ENCODE peak calls at places on chromosomes 7 and 10, in four cellular contexts. One of them, this sample, is unnamed.
A peak's percentile ranks its signal among the peaks of the same experiment; 100 is the strongest.

GRCh38 chr10:100688201-100688600 is 57.2 kb upstream of the PAX2 start:
- DNase-seq in A549: no peak
- DNase-seq in cardiac muscle cell: no peak
- DNase-seq in SJSA1: no peak
- DNase-seq in this sample: no peak

GRCh38 chr10:49649936-49650723 is 29.3 kb upstream of the C10orf53 start:
- DNase-seq in A549: no peak
- DNase-seq in cardiac muscle cell: no peak
- DNase-seq in SJSA1: peak; percentile 21
- DNase-seq in this sample: no peak

GRCh38 chr10:60434418-60435046 is 44.9 kb upstream of the ANK3 start:
- DNase-seq in A549: peak; percentile 67
- DNase-seq in cardiac muscle cell: peak; percentile 82
- DNase-seq in SJSA1: no peak
- DNase-seq in this sample: no peak

GRCh38 chr10:48533951-48534720 is 70.7 kb downstream of the ARHGAP22 start:
- DNase-seq in A549: no peak
- DNase-seq in cardiac muscle cell: peak; percentile 47
- DNase-seq in SJSA1: no peak
- DNase-seq in this sample: no peak

GRCh38 chr7:43362652-43363428 is 220.1 kb upstream of the STK17A start:
- DNase-seq in A549: peak; percentile 12
- DNase-seq in cardiac muscle cell: peak; percentile 49
- DNase-seq in SJSA1: no peak
- DNase-seq in this sample: peak; percentile 55

GRCh38 chr7:152617056-152617455 is 58.9 kb downstream of the XRCC2 start:
- DNase-seq in A549: no peak
- DNase-seq in cardiac muscle cell: peak; percentile 14
- DNase-seq in SJSA1: no peak
- DNase-seq in this sample: no peak

GRCh38 chr10:51709324-51709972 is 10.1 kb upstream of the CSTF2T start:
- DNase-seq in A549: no peak
- DNase-seq in cardiac muscle cell: no peak
- DNase-seq in SJSA1: no peak
- DNase-seq in this sample: no peak

GRCh38 chr7:43248961-43249807 is 136.7 kb downstream of the HECW1 start:
- DNase-seq in A549: peak; percentile 86
- DNase-seq in cardiac muscle cell: peak; percentile 9
- DNase-seq in SJSA1: peak; percentile 87
- DNase-seq in this sample: no peak

GRCh38 chr7:117472335-117472734 is 7.5 kb upstream of the CFTR start:
- DNase-seq in A549: no peak
- DNase-seq in cardiac muscle cell: no peak
- DNase-seq in SJSA1: no peak
- DNase-seq in this sample: no peak

GRCh38 chr7:100655908-100656674 is at the start of gene ACTL6B:
- DNase-seq in A549: peak; percentile 36
- DNase-seq in cardiac muscle cell: peak; percentile 50
- DNase-seq in SJSA1: peak; percentile 65
- DNase-seq in this sample: peak; percentile 86

GRCh38 chr10:120423350-120424197 is 33.5 kb upstream of the PLPP4 start:
- DNase-seq in A549: peak; percentile 36
- DNase-seq in cardiac muscle cell: peak; percentile 64
- DNase-seq in SJSA1: peak; percentile 51
- DNase-seq in this sample: no peak

GRCh38 chr10:24891823-24892222 is 60.6 kb downstream of the PRTFDC1 start:
- DNase-seq in A549: peak; percentile 46
- DNase-seq in cardiac muscle cell: peak; percentile 58
- DNase-seq in SJSA1: no peak
- DNase-seq in this sample: no peak

GRCh38 chr10:8037199-8037801 is 17.2 kb upstream of the GATA3 start:
- DNase-seq in A549: no peak
- DNase-seq in cardiac muscle cell: no peak
- DNase-seq in SJSA1: no peak
- DNase-seq in this sample: no peak

GRCh38 chr7:140996-141395 is 51.4 kb upstream of the FAM20C start:
- DNase-seq in A549: no peak
- DNase-seq in cardiac muscle cell: no peak
- DNase-seq in SJSA1: no peak
- DNase-seq in this sample: no peak

GRCh38 chr7:133315332-133316040 is 62.6 kb downstream of the EXOC4 start:
- DNase-seq in A549: no peak
- DNase-seq in cardiac muscle cell: peak; percentile 35
- DNase-seq in SJSA1: no peak
- DNase-seq in this sample: no peak

DNA sequence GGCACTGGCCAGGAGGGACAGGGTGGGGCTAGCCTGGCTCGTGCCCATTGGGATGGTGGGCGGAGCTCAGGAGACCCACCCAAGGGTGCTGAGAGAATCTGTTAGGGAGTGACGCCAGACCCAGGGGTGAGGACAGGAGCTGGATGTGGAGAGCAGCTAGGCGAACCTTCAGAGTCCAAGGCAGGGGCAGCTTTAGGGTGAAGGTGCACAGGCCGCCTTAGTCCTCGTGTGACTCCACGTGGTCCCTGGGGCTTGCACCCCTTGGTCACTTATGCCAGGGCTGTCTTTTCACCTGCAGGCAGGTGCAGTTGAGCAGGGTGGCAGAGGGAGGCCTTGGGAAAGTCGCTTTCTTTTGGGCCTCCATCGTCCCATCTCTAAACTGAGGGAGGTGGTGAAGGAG is 4.3 kb downstream of the RAMP3 start:
- DNase-seq in A549: no peak
- DNase-seq in cardiac muscle cell: no peak
- DNase-seq in SJSA1: no peak
- DNase-seq in this sample: no peak
- H3K27ac ChIP-seq in A549: no peak overlapping the region
- H3K27ac ChIP-seq in cardiac muscle cell: no peak overlapping the region
- H3K27ac ChIP-seq in SJSA1: no peak overlapping the region
- H3K27ac ChIP-seq in this sample: no peak overlapping the region

GRCh38 chr7:24480501-24480900 is 92.8 kb upstream of the PALS2 start:
- DNase-seq in A549: no peak
- DNase-seq in cardiac muscle cell: no peak
- DNase-seq in SJSA1: no peak
- DNase-seq in this sample: no peak

GRCh38 chr7:24476227-24476626 is 97.0 kb upstream of the PALS2 start:
- DNase-seq in A549: no peak
- DNase-seq in cardiac muscle cell: no peak
- DNase-seq in SJSA1: no peak
- DNase-seq in this sample: peak; percentile 63

GRCh38 chr7:24477807-24478655 is 95.2 kb upstream of the PALS2 start:
- DNase-seq in A549: peak; percentile 75
- DNase-seq in cardiac muscle cell: peak; percentile 75
- DNase-seq in SJSA1: peak; percentile 57
- DNase-seq in this sample: peak; percentile 27

GRCh38 chr7:24475573-24475972 is 97.7 kb upstream of the PALS2 start:
- DNase-seq in A549: no peak
- DNase-seq in cardiac muscle cell: no peak
- DNase-seq in SJSA1: no peak
- DNase-seq in this sample: no peak

GRCh38 chr7:24477376-24477775 is 95.9 kb upstream of the PALS2 start:
- DNase-seq in A549: no peak
- DNase-seq in cardiac muscle cell: no peak
- DNase-seq in SJSA1: no peak
- DNase-seq in this sample: no peak
- H3K27ac ChIP-seq in A549: peak overlapping the region; percentile 81
- H3K27ac ChIP-seq in cardiac muscle cell: no peak overlapping the region
- H3K27ac ChIP-seq in SJSA1: no peak overlapping the region
- H3K27ac ChIP-seq in this sample: no peak overlapping the region

DNA sequence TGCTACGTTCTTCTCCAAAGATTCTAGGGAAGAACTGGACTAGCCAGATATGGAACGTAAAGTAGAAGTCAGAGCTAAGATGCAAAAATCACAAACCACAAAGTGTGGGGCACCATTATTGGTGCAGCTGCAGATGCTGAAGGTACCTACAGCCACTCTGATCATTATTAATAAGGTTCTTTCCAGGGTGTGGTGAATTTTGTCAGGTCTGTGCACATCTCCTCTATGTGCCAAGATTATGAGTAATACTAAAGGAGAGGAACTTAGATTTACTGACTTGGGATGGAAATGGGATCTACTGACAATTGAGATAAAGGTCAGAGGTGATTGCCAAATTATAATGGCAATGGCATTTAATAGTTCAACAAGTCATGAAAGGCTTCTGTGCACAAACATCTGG is 148.1 kb downstream of the RAPGEF5 start:
- DNase-seq in A549: no peak
- DNase-seq in cardiac muscle cell: no peak
- DNase-seq in SJSA1: no peak
- DNase-seq in this sample: no peak
- H3K27ac ChIP-seq in A549: no peak overlapping the region
- H3K27ac ChIP-seq in cardiac muscle cell: no peak overlapping the region
- H3K27ac ChIP-seq in SJSA1: no peak overlapping the region
- H3K27ac ChIP-seq in this sample: no peak overlapping the region

GRCh38 chr10:23238015-23238414 is 45.9 kb downstream of the PTF1A start:
- DNase-seq in A549: no peak
- DNase-seq in cardiac muscle cell: no peak
- DNase-seq in SJSA1: no peak
- DNase-seq in this sample: no peak
- H3K27ac ChIP-seq in A549: no peak overlapping the region
- H3K27ac ChIP-seq in cardiac muscle cell: no peak overlapping the region
- H3K27ac ChIP-seq in SJSA1: no peak overlapping the region
- H3K27ac ChIP-seq in this sample: no peak overlapping the region

DNA sequence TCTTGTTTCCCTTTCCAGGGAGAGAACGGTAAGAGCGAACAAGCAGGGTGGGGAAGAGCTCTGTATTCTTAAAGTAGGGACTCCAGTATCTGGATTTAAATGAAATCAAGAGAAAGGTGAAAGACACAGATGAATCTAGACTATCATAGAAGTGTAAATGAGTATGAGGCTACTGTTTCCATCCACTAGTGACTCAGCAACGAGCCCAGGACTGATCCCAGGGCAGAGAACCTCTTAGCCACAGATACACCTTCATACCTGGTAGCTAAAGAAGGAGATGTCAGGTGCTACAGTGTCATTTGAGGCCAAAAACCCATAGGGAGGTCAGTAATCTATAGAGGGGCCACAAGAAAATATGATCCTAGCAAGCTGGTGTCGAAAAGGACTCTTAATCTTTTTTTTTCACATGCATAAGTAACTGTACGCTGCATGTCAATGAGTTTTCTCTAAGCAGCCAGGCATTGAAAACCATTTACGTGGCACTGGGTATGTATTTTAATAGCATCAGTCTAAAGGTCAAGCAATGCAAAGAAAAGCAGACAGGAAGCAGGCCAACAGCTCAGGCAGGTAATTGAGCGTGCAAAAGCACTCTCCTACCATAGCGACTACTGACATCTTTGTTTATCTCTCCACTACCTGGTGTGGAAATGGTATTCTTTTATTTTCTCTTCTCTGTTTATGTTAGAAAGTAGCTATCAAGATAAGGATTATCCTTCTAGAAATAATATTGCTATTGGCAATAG is 91.5 kb upstream of the EGR2 start:
- DNase-seq in A549: no peak
- DNase-seq in cardiac muscle cell: no peak
- DNase-seq in SJSA1: no peak
- DNase-seq in this sample: no peak
- H3K27ac ChIP-seq in A549: no peak overlapping the region
- H3K27ac ChIP-seq in cardiac muscle cell: no peak overlapping the region
- H3K27ac ChIP-seq in SJSA1: no peak overlapping the region
- H3K27ac ChIP-seq in this sample: no peak overlapping the region